ENCODE peak calls at places on chromosomes 11 and 22, in four cellular contexts. O is fibroblast of mammary gland, M is breast epithelium, I is uterus. L is an unnamed sample.

GRCh38 chr11:120017582-120017981 is 120.3 kb downstream of the TRIM29 start:
- DNase-seq in O (no peak), M (no peak), I (no peak), L (no peak)

GRCh38 chr11:33642461-33643166 is 58.0 kb downstream of the C11orf91 start:
- DNase-seq in O (no peak), M (no peak), I (no peak), L (no peak)

GRCh38 chr11:2708151-2708581 is 8.4 kb upstream of the KCNQ1OT1 start:
- DNase-seq in O (no peak), M (no peak), I (peak), L (no peak)

GRCh38 chr11:76604652-76605241 is 65.8 kb downstream of the LRRC32 start:
- DNase-seq in O (peak), M (no peak), I (peak), L (no peak)

GRCh38 chr22:26585104-26585790 is 4.7 kb downstream of the TPST2 start:
- DNase-seq in O (peak), M (no peak), I (peak), L (no peak)

GRCh38 chr22:26642465-26643367 is 14.7 kb upstream of the MIAT start:
- DNase-seq in O (no peak), M (no peak), I (no peak), L (no peak)

GRCh38 chr22:40342521-40342920 is 3.8 kb upstream of the ADSL start:
- DNase-seq in O (no peak), M (no peak), I (no peak), L (no peak)

GRCh38 chr11:5235364-5236095 is 1.2 kb upstream of the HBD start:
- DNase-seq in O (no peak), M (no peak), I (no peak), L (no peak)

GRCh38 chr22:28810839-28811491 is 10.6 kb upstream of the XBP1 start:
- DNase-seq in O (no peak), M (no peak), I (no peak), L (no peak)

GRCh38 chr11:35352107-35352888 is 67.1 kb downstream of the SLC1A2 start:
- DNase-seq in O (peak), M (no peak), I (peak), L (no peak)

GRCh38 chr11:88494857-88495256 is 157.3 kb upstream of the CTSC start:
- DNase-seq in O (no peak), M (no peak), I (no peak), L (no peak)

GRCh38 chr11:66317766-66318575 is 1.1 kb upstream of the CD248 start:
- DNase-seq in O (peak), M (no peak), I (peak), L (no peak)

GRCh38 chr11:67060111-67060522 is 3.5 kb downstream of the RHOD start:
- DNase-seq in O (no peak), M (no peak), I (no peak), L (no peak)

GRCh38 chr22:19762315-19763140 is 1.9 kb downstream of the TBX1 start:
- DNase-seq in O (no peak), M (no peak), I (no peak), L (no peak)

GRCh38 chr22:30325065-30325720 is 1.5 kb downstream of the TBC1D10A start:
- DNase-seq in O (peak), M (no peak), I (peak), L (peak)

GRCh38 chr11:120133216-120134105 is 4.5 kb downstream of the TRIM29 start:
- DNase-seq in O (no peak), M (peak), I (peak), L (peak)

GRCh38 chr11:35785287-35786167 is 123.0 kb downstream of the TRIM44 start:
- DNase-seq in O (no peak), M (no peak), I (no peak), L (no peak)

GRCh38 chr11:30465192-30465591 is 121.0 kb downstream of the MPPED2 start:
- DNase-seq in O (no peak), M (no peak), I (no peak), L (no peak)

GRCh38 chr11:90120191-90120590 is 14.3 kb upstream of the NAALAD2 start:
- DNase-seq in O (no peak), M (no peak), I (no peak), L (no peak)

GRCh38 chr11:95450547-95451123 is 219.6 kb upstream of the SESN3 start:
- DNase-seq in O (peak), M (no peak), I (no peak), L (no peak)

GRCh38 chr11:20597137-20597923 is 2.1 kb upstream of the SLC6A5 start:
- DNase-seq in O (no peak), M (no peak), I (no peak), L (no peak)

GRCh38 chr22:39254789-39255298 is 10.1 kb upstream of the PDGFB start:
- DNase-seq in O (peak), M (no peak), I (no peak), L (no peak)

GRCh38 chr11:131924446-131925240 is 554.2 kb downstream of the NTM start:
- DNase-seq in O (peak), M (no peak), I (no peak), L (no peak)

GRCh38 chr11:121536116-121536515 is 83.3 kb upstream of the SORL1-AS1 start:
- DNase-seq in O (no peak), M (no peak), I (no peak), L (no peak)

GRCh38 chr11:131897247-131897646 is 526.8 kb downstream of the NTM start:
- DNase-seq in O (no peak), M (no peak), I (no peak), L (no peak)

GRCh38 chr11:63427971-63428508 is 58.5 kb downstream of the SLC22A9 start:
- DNase-seq in O (no peak), M (no peak), I (no peak), L (no peak)

GRCh38 chr11:116853461-116854073 is 16.1 kb upstream of the APOA1 start:
- DNase-seq in O (peak), M (no peak), I (no peak), L (no peak)

GRCh38 chr11:91880660-91881059 is 344.0 kb upstream of the FAT3 start:
- DNase-seq in O (no peak), M (no peak), I (no peak), L (no peak)

GRCh38 chr11:131253885-131254204 is 116.6 kb upstream of the NTM start:
- DNase-seq in O (peak), M (no peak), I (no peak), L (no peak)

GRCh38 chr11:98711011-98711410 is 309.7 kb upstream of the CNTN5 start:
- DNase-seq in O (no peak), M (no peak), I (no peak), L (no peak)

GRCh38 chr11:31804439-31805036 is 6.6 kb downstream of the PAX6 start:
- DNase-seq in O (no peak), M (no peak), I (no peak), L (no peak)

GRCh38 chr11:93623179-93623578 is 38.3 kb upstream of the CEP295 start:
- DNase-seq in O (no peak), M (no peak), I (no peak), L (no peak)

GRCh38 chr11:93623938-93624337 is 37.5 kb upstream of the CEP295 start:
- DNase-seq in O (no peak), M (no peak), I (no peak), L (no peak)

GRCh38 chr11:93626038-93626437 is 35.4 kb upstream of the CEP295 start:
- DNase-seq in O (no peak), M (no peak), I (no peak), L (no peak)

GRCh38 chr11:93622043-93622442 is 39.4 kb upstream of the CEP295 start:
- DNase-seq in O (peak), M (no peak), I (no peak), L (no peak)
- TF ChIP-seq CTCF in O (no peak), M (no peak), I (no peak), L (no peak)

GRCh38 chr22:35312198-35313059 is 12.7 kb downstream of the TOM1 start:
- DNase-seq in O (peak), M (no peak), I (no peak), L (no peak)
- TF ChIP-seq CTCF in O (no peak), M (no peak), I (no peak), L (no peak)

GRCh38 chr11:819129-819931 is 616 bp downstream of the PNPLA2 start:
- DNase-seq in O (peak), M (peak), I (peak), L (peak)
- TF ChIP-seq CTCF in O (no peak), M (peak), I (peak), L (no peak)

GRCh38 chr11:60710482-60710881 is 11.1 kb downstream of the MS4A8 start:
- DNase-seq in O (no peak), M (no peak), I (no peak), L (no peak)
- TF ChIP-seq CTCF in O (no peak), M (no peak), I (no peak), L (no peak)

DNA sequence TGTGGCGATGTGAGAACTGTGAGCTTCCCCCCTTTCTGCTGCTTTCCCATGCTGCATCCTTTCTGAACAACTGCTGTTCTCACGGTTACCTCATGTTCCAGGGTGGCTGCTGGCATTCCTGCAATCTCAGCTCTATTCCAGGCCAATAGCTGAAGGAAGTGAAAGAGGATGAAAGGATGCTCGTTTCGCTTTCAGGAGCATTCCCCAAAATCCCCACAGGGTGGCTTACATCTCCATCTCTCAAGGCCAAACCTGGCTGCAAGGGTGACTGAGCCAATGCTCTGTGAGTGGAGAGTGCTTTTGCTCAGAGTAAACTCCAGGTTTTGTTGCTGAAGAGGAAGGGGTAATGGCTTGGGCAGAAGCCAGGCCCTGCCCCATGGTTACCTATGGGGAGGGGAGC is 848.2 kb downstream of the BRD1 start:
- DNase-seq in O (peak), M (no peak), I (no peak), L (no peak)
- TF ChIP-seq CTCF in O (no peak), M (no peak), I (no peak), L (no peak)

DNA sequence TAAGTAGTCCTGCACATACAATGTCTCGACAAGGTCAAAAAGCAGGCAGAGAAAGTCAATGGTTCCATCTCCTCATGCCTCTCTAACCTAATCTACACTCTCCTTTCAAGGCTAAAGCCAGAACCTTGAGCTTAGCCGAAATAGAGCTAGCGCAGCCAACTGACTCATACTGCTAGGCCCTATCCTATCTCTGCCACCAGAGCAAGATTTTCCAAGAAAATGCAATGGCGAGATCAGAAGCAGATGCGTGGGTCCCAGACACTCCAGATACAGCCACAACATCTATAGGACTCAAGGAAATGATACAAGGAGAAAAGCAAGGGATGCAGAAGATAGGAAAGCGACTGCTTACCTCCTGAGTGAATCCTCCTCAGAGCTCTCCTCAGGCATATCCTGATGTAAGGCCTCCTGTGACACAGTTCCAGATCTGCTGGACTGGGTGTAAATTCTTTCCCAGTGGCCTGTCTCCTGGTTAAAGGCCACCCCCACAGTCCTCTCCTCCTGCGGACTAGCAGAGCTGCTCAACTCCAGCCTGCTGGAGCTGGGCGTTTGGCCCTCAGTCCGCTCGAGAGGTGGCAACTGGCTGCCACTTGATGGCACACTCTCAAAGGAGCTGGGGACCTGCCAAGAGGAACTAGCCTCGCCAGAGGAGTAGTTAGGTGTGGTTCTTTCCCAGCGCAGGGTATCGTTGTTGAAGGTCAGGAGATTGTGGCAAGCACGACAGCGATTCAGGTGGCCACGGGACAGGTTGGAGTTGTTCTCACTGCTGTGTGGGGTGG is 52.0 kb downstream of the AMBRA1 start:
- DNase-seq in O (no peak), M (peak), I (no peak), L (no peak)
- TF ChIP-seq CTCF in O (no peak), M (no peak), I (no peak), L (no peak)

GRCh38 chr22:25545677-25546076 is 18.8 kb upstream of the GRK3 start:
- DNase-seq in O (no peak), M (no peak), I (no peak), L (no peak)

GRCh38 chr22:25542720-25543402 is 21.6 kb upstream of the GRK3 start:
- DNase-seq in O (no peak), M (no peak), I (no peak), L (no peak)

GRCh38 chr22:25546751-25547150 is 17.7 kb upstream of the GRK3 start:
- DNase-seq in O (peak), M (no peak), I (no peak), L (no peak)

GRCh38 chr22:25546242-25546641 is 18.2 kb upstream of the GRK3 start:
- DNase-seq in O (no peak), M (no peak), I (no peak), L (no peak)

DNA sequence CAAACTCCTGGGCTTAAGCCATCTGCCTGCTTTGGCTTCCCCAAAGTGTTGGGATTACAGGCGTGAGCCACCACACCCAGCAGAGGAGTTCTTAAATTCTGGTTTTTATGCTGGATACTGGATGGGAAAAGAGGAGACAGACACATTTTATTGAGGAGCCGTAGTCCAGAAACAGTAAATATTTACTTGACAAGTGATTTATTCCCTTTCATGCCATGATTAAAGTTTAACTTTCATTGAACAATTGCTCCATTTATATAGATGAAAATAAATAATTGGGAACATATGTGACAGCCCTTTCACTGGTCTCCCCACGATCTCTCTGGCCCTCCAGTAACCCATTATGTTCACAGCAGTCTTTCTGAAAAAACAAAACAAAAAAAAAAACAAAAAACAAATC is 19.4 kb upstream of the GRK3 start:
- DNase-seq in O (no peak), M (no peak), I (no peak), L (no peak)
- TF ChIP-seq CTCF in O (no peak), M (no peak), I (no peak), L (no peak)

GRCh38 chr11:80724366-80724765 is 1283.5 kb upstream of the TENM4 start:
- DNase-seq in O (no peak), M (no peak), I (no peak), L (no peak)

GRCh38 chr11:80722616-80723015 is 1281.8 kb upstream of the TENM4 start:
- DNase-seq in O (peak), M (no peak), I (no peak), L (no peak)

GRCh38 chr11:80726236-80726635 is 1285.4 kb upstream of the TENM4 start:
- DNase-seq in O (no peak), M (no peak), I (no peak), L (no peak)

DNA sequence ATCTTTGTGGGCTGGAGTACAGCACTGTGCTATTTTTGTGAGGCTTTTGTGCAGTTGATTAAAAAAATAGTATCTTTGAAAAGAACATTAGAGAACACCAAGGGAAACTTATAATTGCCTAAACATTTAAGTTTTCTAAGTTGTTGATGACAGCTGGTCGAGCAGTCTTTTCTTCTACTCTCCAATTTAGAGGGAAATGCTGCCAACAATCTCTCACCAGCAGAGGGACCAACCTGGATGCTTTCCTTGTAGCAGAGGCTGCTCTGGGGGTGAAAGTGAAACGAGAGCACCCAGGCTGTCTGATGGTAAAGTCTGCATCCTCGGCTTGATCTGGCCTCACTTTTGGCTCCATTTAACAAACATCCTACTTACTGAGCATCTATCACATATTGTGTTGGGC is 1286.5 kb upstream of the TENM4 start:
- DNase-seq in O (peak), M (no peak), I (no peak), L (no peak)
- TF ChIP-seq CTCF in O (peak), M (no peak), I (no peak), L (no peak)

DNA sequence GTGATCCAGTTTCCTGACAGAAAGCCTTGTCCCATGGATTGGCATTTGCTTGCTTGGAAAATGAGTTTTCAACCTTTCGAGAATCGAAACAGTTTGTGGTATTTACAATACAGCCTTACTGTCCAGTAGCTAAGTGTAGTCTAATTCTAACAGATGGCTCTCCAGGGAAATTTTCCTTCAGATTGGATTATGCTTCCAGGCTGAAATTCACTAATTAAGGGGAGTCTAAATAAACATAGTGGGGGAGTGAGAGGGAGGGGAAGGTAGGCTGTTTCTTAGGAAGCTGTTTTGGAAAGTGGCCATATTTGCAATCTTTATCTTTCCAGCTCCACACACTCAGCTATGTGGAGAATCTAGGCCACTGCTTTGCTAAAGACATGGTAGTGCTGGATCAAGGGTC is 81.3 kb downstream of the SYT9 start:
- DNase-seq in O (no peak), M (no peak), I (no peak), L (no peak)
- TF ChIP-seq CTCF in O (no peak), M (no peak), I (no peak), L (no peak)

GRCh38 chr22:37594237-37594636 is 14.3 kb upstream of the LGALS2 start:
- DNase-seq in O (no peak), M (no peak), I (no peak), L (no peak)
- TF ChIP-seq CTCF in O (no peak), M (no peak), I (no peak), L (no peak)

L was measured in omental fat pad.